ENCODE peak calls at places on chromosomes 16 and 17, in six cellular contexts. P is neural progenitor cell, C is IMR-90, X is left ventricle myocardium inferior, L is AG10803, E is WTC11. N is an unnamed sample.
A peak's percentile ranks its signal among the peaks of the same experiment; 100 is the strongest.

GRCh38 chr17:55661963-55662834 is 60.5 kb downstream of the TMEM100 start:
- DNase-seq in P (no peak), C (no peak), X (no peak), L (no peak), E (no peak), N (no peak)

GRCh38 chr17:37671813-37672544 is 28.7 kb upstream of the DDX52 start:
- DNase-seq in P (no peak), C (peak; percentile 96), X (no peak), L (peak; percentile 95), E (no peak), N (peak; percentile 94)

GRCh38 chr16:77223184-77223583 is 24.0 kb downstream of the SYCE1L start:
- DNase-seq in P (peak; percentile 48), C (no peak), X (no peak), L (no peak), E (peak; percentile 65), N (no peak)

GRCh38 chr16:85654251-85655115 is 34.3 kb downstream of the GINS2 start:
- DNase-seq in P (no peak), C (no peak), X (no peak), L (no peak), E (no peak), N (no peak)

GRCh38 chr17:2435852-2436251 is 35.0 kb upstream of the MNT start:
- DNase-seq in P (no peak), C (no peak), X (no peak), L (no peak), E (no peak), N (no peak)

GRCh38 chr17:44121206-44121605 is 2.2 kb downstream of the HDAC5 start:
- DNase-seq in P (peak; percentile 68), C (no peak), X (no peak), L (no peak), E (no peak), N (no peak)

GRCh38 chr17:56710986-56711385 is 117.5 kb downstream of the NOG start:
- DNase-seq in P (no peak), C (no peak), X (no peak), L (no peak), E (no peak), N (no peak)

GRCh38 chr16:14501331-14502255 is 128.5 kb downstream of the PARN start:
- DNase-seq in P (peak; percentile 63), C (peak; percentile 94), X (peak; percentile 87), L (peak; percentile 97), E (peak; percentile 63), N (peak; percentile 86)

GRCh38 chr16:24729967-24730815 is 740 bp downstream of the TNRC6A start:
- DNase-seq in P (peak; percentile 31), C (peak; percentile 18), X (peak; percentile 44), L (no peak), E (peak; percentile 30), N (no peak)

GRCh38 chr17:45248132-45248936 is 13.6 kb downstream of the SPATA32 start:
- DNase-seq in P (peak; percentile 81), C (no peak), X (no peak), L (no peak), E (peak; percentile 68), N (no peak)

GRCh38 chr16:24996301-24996700 is 18.9 kb downstream of the ARHGAP17 start:
- DNase-seq in P (no peak), C (no peak), X (no peak), L (no peak), E (no peak), N (no peak)

GRCh38 chr17:57875109-57876022 is 25.5 kb upstream of the MRPS23 start:
- DNase-seq in P (peak; percentile 80), C (peak; percentile 99), X (peak; percentile 76), L (peak; percentile 99), E (peak; percentile 69), N (peak; percentile 97)
- TF ChIP-seq CTCF in P (peak; percentile 21), C (peak; percentile 82), X (peak; percentile 53), L (peak; percentile 74), E (no peak), N (peak; percentile 82)

GRCh38 chr16:4182581-4183257 is 59.2 kb downstream of the SRL start:
- DNase-seq in P (no peak), C (no peak), X (no peak), L (no peak), E (no peak), N (no peak)
- TF ChIP-seq CTCF in P (no peak), C (no peak), X (no peak), L (no peak), E (no peak), N (no peak)

GRCh38 chr17:7841622-7842379 is 7.8 kb downstream of the KDM6B start:
- DNase-seq in P (peak; percentile 96), C (peak; percentile 91), X (peak; percentile 91), L (peak; percentile 88), E (peak; percentile 94), N (peak; percentile 86)
- TF ChIP-seq CTCF in P (peak; percentile 9), C (peak; percentile 34), X (peak; percentile 33), L (no peak), E (no peak), N (peak; percentile 37)

DNA sequence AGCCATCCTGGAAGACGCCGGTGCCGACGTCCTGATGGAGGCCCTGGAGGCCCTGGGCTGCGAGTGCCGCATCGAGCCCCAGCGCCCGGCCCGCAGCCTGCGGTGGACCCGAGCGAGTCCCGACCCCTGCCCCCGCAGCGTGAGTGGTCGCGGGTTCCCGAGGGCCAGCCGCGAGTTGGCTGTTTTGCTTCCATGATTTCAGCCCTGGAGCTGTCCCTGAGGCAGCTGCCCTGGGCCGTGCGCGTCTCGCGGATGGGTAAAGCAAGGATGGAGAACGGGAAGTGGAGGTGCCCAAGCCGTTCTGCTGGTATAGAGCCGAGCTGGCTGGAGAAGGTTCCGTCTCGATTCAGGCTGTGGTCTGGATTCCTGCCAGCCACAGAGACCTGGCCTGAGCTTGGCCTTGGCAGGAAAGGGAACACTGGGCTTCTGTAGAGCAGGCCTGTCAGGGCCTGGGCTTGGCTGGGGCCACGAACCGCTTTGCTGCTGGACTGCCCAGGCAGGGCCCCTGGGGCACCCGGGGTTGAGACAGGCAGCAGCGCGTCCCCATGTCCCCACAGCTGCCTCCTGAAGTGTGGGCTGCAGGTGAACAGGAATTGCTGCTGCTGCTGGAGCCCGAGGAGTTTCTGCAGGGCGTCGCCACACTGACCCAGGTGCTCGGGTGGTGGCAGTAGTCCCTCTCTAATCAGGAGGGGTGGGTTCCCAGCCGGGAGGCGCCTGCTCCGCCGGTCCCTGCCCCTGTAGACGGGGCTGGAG is 945 bp upstream of the MRPS34 start:
- DNase-seq in P (no peak), C (peak; percentile 24), X (no peak), L (peak; percentile 50), E (no peak), N (peak; percentile 39)
- TF ChIP-seq CTCF in P (no peak), C (no peak), X (no peak), L (no peak), E (no peak), N (peak; percentile 30)

DNA sequence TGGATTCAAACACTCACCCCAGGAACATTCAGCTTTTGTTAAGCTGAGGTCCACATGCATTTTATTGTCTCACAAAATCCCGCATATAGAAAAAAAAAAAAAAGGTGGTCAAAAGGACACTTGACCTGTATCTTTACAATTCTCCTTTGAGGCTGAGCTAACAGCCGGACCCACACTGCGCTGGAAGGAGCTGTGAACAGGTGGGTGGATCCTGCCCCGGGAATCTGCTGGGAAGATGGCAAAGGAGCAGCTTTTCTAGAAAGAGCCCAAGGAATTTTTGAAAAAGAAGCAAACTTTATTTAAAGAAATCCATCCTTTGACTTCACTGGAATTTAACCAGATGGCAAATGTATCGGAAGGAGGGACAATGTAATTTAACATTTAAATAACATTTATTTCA is 108.1 kb downstream of the ADCY9 start:
- DNase-seq in P (no peak), C (no peak), X (no peak), L (no peak), E (no peak), N (no peak)
- TF ChIP-seq CTCF in P (no peak), C (no peak), X (no peak), L (no peak), E (no peak), N (no peak)

DNA sequence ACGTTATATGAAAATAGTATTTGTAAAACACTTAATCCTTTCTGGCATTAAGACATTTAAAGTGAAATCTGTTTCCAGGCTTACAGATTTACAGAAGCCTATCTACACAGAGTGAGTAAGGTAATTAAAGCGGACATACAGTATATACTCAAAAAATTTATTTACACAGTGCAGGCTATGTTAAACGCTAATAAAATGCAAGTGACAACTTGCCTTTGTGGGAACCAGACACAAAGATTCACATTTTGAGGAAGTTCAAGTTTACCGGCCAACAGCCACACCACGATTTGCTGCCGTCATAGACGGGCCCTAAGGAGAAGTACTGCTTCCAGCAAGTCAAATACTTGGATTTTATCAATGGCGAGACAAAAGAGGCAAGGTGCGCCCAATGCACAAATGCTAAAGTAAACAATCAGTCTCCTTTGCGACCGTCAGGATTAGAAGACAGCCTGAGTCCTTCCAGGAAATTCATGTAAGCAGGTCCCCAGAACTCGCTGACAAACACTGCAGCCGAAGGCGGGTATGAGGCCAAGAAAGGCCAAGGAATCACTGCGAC is 799 bp downstream of the VPS35 start:
- DNase-seq in P (no peak), C (peak; percentile 20), X (peak; percentile 25), L (no peak), E (no peak), N (peak; percentile 16)
- TF ChIP-seq CTCF in P (no peak), C (no peak), X (no peak), L (no peak), E (peak; percentile 13), N (no peak)

GRCh38 chr17:9628509-9628908 is 16.8 kb upstream of the USP43 start:
- DNase-seq in P (no peak), C (no peak), X (no peak), L (no peak), E (no peak), N (no peak)
- TF ChIP-seq CTCF in P (no peak), C (no peak), X (no peak), L (no peak), E (no peak), N (no peak)

DNA sequence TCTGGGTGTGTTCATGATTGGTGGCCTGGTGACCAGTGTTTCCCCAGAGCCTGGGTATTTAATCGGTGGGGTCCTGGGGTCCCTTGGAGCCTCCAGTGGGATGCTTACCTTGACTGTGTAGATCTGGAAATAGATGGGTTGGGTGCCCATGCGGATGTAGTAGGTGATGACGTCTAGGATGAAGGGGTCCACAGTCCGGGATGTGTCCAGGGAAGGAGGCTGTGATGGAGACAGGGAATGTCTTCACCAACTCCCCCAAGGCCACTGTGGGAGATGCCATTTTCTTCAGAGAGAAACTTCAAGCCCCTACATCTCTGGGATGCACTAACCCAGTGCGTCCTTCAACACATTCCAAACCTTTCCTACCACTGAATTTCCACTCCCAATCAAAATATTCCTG is 24.1 kb upstream of the MFSD6L start:
- DNase-seq in P (no peak), C (no peak), X (no peak), L (no peak), E (no peak), N (no peak)
- TF ChIP-seq CTCF in P (no peak), C (no peak), X (no peak), L (no peak), E (no peak), N (no peak)